ENCODE peak calls at places on chromosomes 5 and 9, in nine cellular contexts. C is astrocyte of the cerebellum; L is RPMI7951; R is NCI-H1694; I is activated naive CD8-positive, alpha-beta T cell treated with anti-CD3 and anti-CD28 coated beads, Interleukin-2, amount 50 U/mL, for 24 hours; Z is endothelial cell; M is Caki2; U is AG08396; Q is stimulated activated CD4-positive, alpha-beta T cell treated with anti-CD3 and anti-CD28 coated beads, Interleukin-1b, Interleukin-23, amount 100 ng/mL, for 1 hour. D is an unnamed sample.

GRCh38 chr9:75636427-75637045 is 253.9 kb upstream of the PCSK5 start:
- DNase-seq in L (no peak), C (no peak), Q (no peak), I (no peak), U (no peak), Z (no peak), M (no peak), R (no peak), D (no peak)

GRCh38 chr9:82353631-82354030 is 365.1 kb downstream of the SPATA31D1 start:
- DNase-seq in Z (no peak), M (no peak), L (no peak), I (no peak), R (no peak), Q (no peak), U (no peak), C (no peak), D (no peak)

GRCh38 chr9:84212224-84212623 is 128.3 kb downstream of the SLC28A3 start:
- DNase-seq in L (no peak), Q (no peak), Z (no peak), I (no peak), C (no peak), R (no peak), M (no peak), U (no peak), D (no peak)

GRCh38 chr9:91117959-91118651 is 243.6 kb downstream of the AUH start:
- DNase-seq in Q (no peak), I (no peak), U (peak), Z (no peak), R (no peak), L (peak), M (no peak), C (peak), D (peak)

GRCh38 chr5:6715271-6715670 is 2.0 kb downstream of the TENT4A start:
- DNase-seq in C (no peak), Q (no peak), R (no peak), I (no peak), Z (no peak), L (no peak), M (no peak), U (no peak), D (no peak)

GRCh38 chr9:90774682-90775081 is 26.9 kb upstream of the SYK start:
- DNase-seq in Q (no peak), L (no peak), R (no peak), I (no peak), C (no peak), M (no peak), U (no peak), Z (no peak), D (peak)

GRCh38 chr9:111648066-111648465 is 13.3 kb upstream of the GNG10 start:
- DNase-seq in R (no peak), Z (no peak), L (no peak), C (no peak), I (no peak), Q (no peak), U (peak), M (no peak), D (no peak)

GRCh38 chr5:59130441-59130840 is 547.6 kb downstream of the RAB3C start:
- DNase-seq in C (no peak), M (no peak), L (no peak), Z (no peak), U (no peak), R (no peak), I (no peak), Q (no peak), D (no peak)

GRCh38 chr9:81605154-81605670 is 84.1 kb downstream of the TLE1 start:
- DNase-seq in C (no peak), M (no peak), I (no peak), Z (no peak), Q (no peak), L (no peak), U (no peak), R (no peak), D (no peak)

GRCh38 chr9:27157736-27158135 is 48.7 kb downstream of the TEK start:
- DNase-seq in L (no peak), Q (no peak), Z (no peak), M (no peak), U (no peak), I (no peak), R (no peak), C (no peak), D (no peak)

GRCh38 chr9:71487046-71487445 is 281.3 kb downstream of the CEMIP2 start:
- DNase-seq in U (no peak), Q (no peak), I (no peak), C (no peak), Z (no peak), R (no peak), L (peak), M (no peak), D (no peak)

GRCh38 chr5:179486596-179487051 is 63.7 kb upstream of the RUFY1 start:
- DNase-seq in L (no peak), Z (no peak), Q (no peak), I (no peak), U (no peak), C (no peak), M (no peak), R (peak), D (no peak)

GRCh38 chr5:119269061-119269579 is 86.7 kb upstream of the TNFAIP8 start:
- DNase-seq in M (peak), R (no peak), U (peak), C (no peak), Q (no peak), L (peak), Z (peak), I (peak), D (no peak)

GRCh38 chr9:129656795-129657390 is 8.6 kb upstream of the PRRX2 start:
- DNase-seq in U (peak), M (peak), C (no peak), Z (no peak), R (no peak), Q (no peak), I (no peak), L (peak), D (no peak)

GRCh38 chr9:16832101-16832500 is 38.4 kb downstream of the BNC2 start:
- DNase-seq in L (no peak), R (no peak), Z (no peak), C (no peak), I (no peak), Q (no peak), U (no peak), M (no peak), D (no peak)

GRCh38 chr5:10607666-10608442 is 44.0 kb downstream of the ANKRD33B start:
- DNase-seq in Z (no peak), M (peak), U (peak), C (no peak), Q (no peak), L (peak), I (no peak), R (no peak), D (peak)